ENCODE peak calls at places on chromosomes 6 and 20, in eight cellular contexts. One of them, this sample, is unnamed.

GRCh38 chr6:18263561-18264337 is 581 bp downstream of the DEK start:
- DNase-seq in MM.1S: peak; percentile 28
- DNase-seq in PC-3: peak; percentile 61
- DNase-seq in SK-N-SH: peak; percentile 92
- DNase-seq in fibroblast of lung: peak; percentile 61
- DNase-seq in GM23248: peak; percentile 83
- DNase-seq in neural progenitor cell: no peak
- DNase-seq in HCT116: no peak
- DNase-seq in this sample: no peak

GRCh38 chr6:4347877-4348276 is 212.5 kb upstream of the ECI2 start:
- DNase-seq in MM.1S: no peak
- DNase-seq in PC-3: no peak
- DNase-seq in SK-N-SH: no peak
- DNase-seq in fibroblast of lung: no peak
- DNase-seq in GM23248: no peak
- DNase-seq in neural progenitor cell: no peak
- DNase-seq in HCT116: no peak
- DNase-seq in this sample: no peak

GRCh38 chr6:142683688-142684087 is 261.3 kb downstream of the HIVEP2 start:
- DNase-seq in MM.1S: no peak
- DNase-seq in PC-3: no peak
- DNase-seq in SK-N-SH: no peak
- DNase-seq in fibroblast of lung: no peak
- DNase-seq in GM23248: no peak
- DNase-seq in neural progenitor cell: no peak
- DNase-seq in HCT116: no peak
- DNase-seq in this sample: no peak

GRCh38 chr6:12955996-12956395 is 239.4 kb downstream of the PHACTR1 start:
- DNase-seq in MM.1S: no peak
- DNase-seq in PC-3: no peak
- DNase-seq in SK-N-SH: no peak
- DNase-seq in fibroblast of lung: no peak
- DNase-seq in GM23248: no peak
- DNase-seq in neural progenitor cell: no peak
- DNase-seq in HCT116: no peak
- DNase-seq in this sample: no peak

GRCh38 chr6:132322398-132322797 is 78.9 kb downstream of the MOXD1 start:
- DNase-seq in MM.1S: no peak
- DNase-seq in PC-3: no peak
- DNase-seq in SK-N-SH: no peak
- DNase-seq in fibroblast of lung: no peak
- DNase-seq in GM23248: peak; percentile 79
- DNase-seq in neural progenitor cell: no peak
- DNase-seq in HCT116: no peak
- DNase-seq in this sample: no peak

GRCh38 chr6:411402-412145 is 20.0 kb downstream of the IRF4 start:
- DNase-seq in MM.1S: no peak
- DNase-seq in PC-3: peak; percentile 64
- DNase-seq in SK-N-SH: no peak
- DNase-seq in fibroblast of lung: no peak
- DNase-seq in GM23248: peak; percentile 19
- DNase-seq in neural progenitor cell: no peak
- DNase-seq in HCT116: no peak
- DNase-seq in this sample: no peak

GRCh38 chr6:116246089-116246488 is 7.8 kb downstream of the TSPYL4 start:
- DNase-seq in MM.1S: no peak
- DNase-seq in PC-3: no peak
- DNase-seq in SK-N-SH: no peak
- DNase-seq in fibroblast of lung: peak; percentile 57
- DNase-seq in GM23248: peak; percentile 67
- DNase-seq in neural progenitor cell: no peak
- DNase-seq in HCT116: no peak
- DNase-seq in this sample: no peak

GRCh38 chr6:134170844-134171243 is 118.4 kb upstream of the SLC2A12 start:
- DNase-seq in MM.1S: no peak
- DNase-seq in PC-3: no peak
- DNase-seq in SK-N-SH: no peak
- DNase-seq in fibroblast of lung: peak; percentile 20
- DNase-seq in GM23248: peak; percentile 40
- DNase-seq in neural progenitor cell: peak; percentile 10
- DNase-seq in HCT116: no peak
- DNase-seq in this sample: no peak

GRCh38 chr20:63740501-63741353 is 1.2 kb downstream of the SLC2A4RG start:
- DNase-seq in MM.1S: no peak
- DNase-seq in PC-3: peak; percentile 84
- DNase-seq in SK-N-SH: peak; percentile 95
- DNase-seq in fibroblast of lung: peak; percentile 95
- DNase-seq in GM23248: peak; percentile 88
- DNase-seq in neural progenitor cell: peak; percentile 83
- DNase-seq in HCT116: peak; percentile 48
- DNase-seq in this sample: peak; percentile 30

GRCh38 chr6:37784585-37784967 is 35.0 kb upstream of the ZFAND3 start:
- DNase-seq in MM.1S: no peak
- DNase-seq in PC-3: no peak
- DNase-seq in SK-N-SH: peak; percentile 85
- DNase-seq in fibroblast of lung: no peak
- DNase-seq in GM23248: peak; percentile 41
- DNase-seq in neural progenitor cell: peak; percentile 36
- DNase-seq in HCT116: no peak
- DNase-seq in this sample: no peak

GRCh38 chr20:34704177-34705007 is at the start of gene TP53INP2:
- DNase-seq in MM.1S: peak; percentile 91
- DNase-seq in PC-3: peak; percentile 63
- DNase-seq in SK-N-SH: peak; percentile 96
- DNase-seq in fibroblast of lung: peak; percentile 94
- DNase-seq in GM23248: peak; percentile 98
- DNase-seq in neural progenitor cell: peak; percentile 95
- DNase-seq in HCT116: peak; percentile 74
- DNase-seq in this sample: no peak

GRCh38 chr6:152173957-152174356 is 366.5 kb downstream of the ESR1 start:
- DNase-seq in MM.1S: no peak
- DNase-seq in PC-3: peak; percentile 87
- DNase-seq in SK-N-SH: no peak
- DNase-seq in fibroblast of lung: no peak
- DNase-seq in GM23248: no peak
- DNase-seq in neural progenitor cell: no peak
- DNase-seq in HCT116: no peak
- DNase-seq in this sample: no peak

GRCh38 chr6:37882724-37883413 is 63.3 kb downstream of the ZFAND3 start:
- DNase-seq in MM.1S: no peak
- DNase-seq in PC-3: peak; percentile 31
- DNase-seq in SK-N-SH: no peak
- DNase-seq in fibroblast of lung: peak; percentile 84
- DNase-seq in GM23248: peak; percentile 77
- DNase-seq in neural progenitor cell: peak; percentile 18
- DNase-seq in HCT116: no peak
- DNase-seq in this sample: no peak

GRCh38 chr6:167907837-167908681 is 81.3 kb downstream of the AFDN start:
- DNase-seq in MM.1S: no peak
- DNase-seq in PC-3: peak; percentile 65
- DNase-seq in SK-N-SH: peak; percentile 28
- DNase-seq in fibroblast of lung: peak; percentile 32
- DNase-seq in GM23248: peak; percentile 47
- DNase-seq in neural progenitor cell: no peak
- DNase-seq in HCT116: peak; percentile 18
- DNase-seq in this sample: no peak

DNA sequence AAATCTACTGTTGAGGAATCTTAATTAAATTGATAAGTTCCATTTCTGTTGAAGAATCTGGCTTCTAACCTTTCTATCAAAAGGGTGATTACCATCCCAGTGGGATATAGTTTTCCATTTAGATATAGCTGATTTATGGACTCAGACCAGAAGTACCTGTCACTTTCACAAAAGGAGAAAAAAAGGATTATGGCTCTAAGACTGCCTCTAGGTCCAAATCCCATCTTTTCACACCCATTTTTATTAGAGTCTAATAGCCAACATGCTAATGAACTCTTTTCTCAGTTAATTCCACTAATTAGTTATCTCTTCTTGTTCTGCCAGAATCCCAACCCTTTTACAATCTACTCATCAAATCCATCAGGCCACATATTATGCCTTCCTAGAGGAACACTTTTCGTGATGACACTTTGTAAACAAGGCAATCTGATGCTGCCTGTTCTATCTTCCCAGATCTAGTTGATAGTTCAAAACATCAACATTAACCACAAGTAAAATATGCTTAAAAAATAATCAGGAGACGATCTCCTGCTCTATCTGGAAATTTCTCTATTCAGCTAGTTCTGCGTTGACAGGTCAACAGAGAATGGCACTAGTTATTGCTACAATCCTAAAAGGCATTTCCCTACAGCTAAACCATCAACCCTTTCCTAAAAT is 2.2 kb downstream of the B4GALT5 start:
- DNase-seq in MM.1S: no peak
- DNase-seq in PC-3: no peak
- DNase-seq in SK-N-SH: no peak
- DNase-seq in fibroblast of lung: no peak
- DNase-seq in GM23248: no peak
- DNase-seq in neural progenitor cell: no peak
- DNase-seq in HCT116: no peak
- DNase-seq in this sample: no peak
- H3K27ac ChIP-seq in MM.1S: no peak overlapping the region
- H3K27ac ChIP-seq in PC-3: no peak overlapping the region
- H3K27ac ChIP-seq in SK-N-SH: no peak overlapping the region
- H3K27ac ChIP-seq in fibroblast of lung: no peak overlapping the region
- H3K27ac ChIP-seq in GM23248: no peak overlapping the region
- H3K27ac ChIP-seq in neural progenitor cell: no peak overlapping the region
- H3K27ac ChIP-seq in HCT116: no peak overlapping the region
- H3K27ac ChIP-seq in this sample: no peak overlapping the region

DNA sequence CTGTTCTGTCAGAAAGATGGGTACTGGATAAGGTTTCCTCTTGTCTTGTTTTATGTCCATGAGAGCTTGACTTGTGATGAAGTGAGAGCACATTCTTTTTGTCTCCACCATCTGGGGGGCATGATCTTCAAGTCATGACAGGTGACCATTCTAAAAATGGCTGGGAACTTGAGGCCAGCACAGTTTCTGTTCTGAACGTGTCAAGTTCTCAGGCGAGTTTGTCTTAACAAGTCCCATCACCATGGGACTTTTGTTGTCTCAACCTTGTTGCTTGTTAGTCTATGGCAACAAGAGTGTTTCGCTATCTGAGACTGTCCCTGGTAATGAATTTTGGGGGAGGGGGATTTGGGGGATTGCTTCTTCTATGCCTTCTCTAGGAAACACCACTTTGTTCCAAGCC is 25.6 kb upstream of the ENPP4 start:
- DNase-seq in MM.1S: peak; percentile 48
- DNase-seq in PC-3: no peak
- DNase-seq in SK-N-SH: no peak
- DNase-seq in fibroblast of lung: no peak
- DNase-seq in GM23248: no peak
- DNase-seq in neural progenitor cell: no peak
- DNase-seq in HCT116: no peak
- DNase-seq in this sample: no peak
- H3K4me2 ChIP-seq in MM.1S: peak overlapping the region; percentile 52
- H3K4me2 ChIP-seq in PC-3: no peak overlapping the region
- H3K4me2 ChIP-seq in SK-N-SH: no peak overlapping the region
- H3K4me2 ChIP-seq in fibroblast of lung: no peak overlapping the region
- H3K4me2 ChIP-seq in GM23248: no peak overlapping the region
- H3K4me2 ChIP-seq in neural progenitor cell: no peak overlapping the region
- H3K4me2 ChIP-seq in HCT116: no peak overlapping the region
- H3K4me2 ChIP-seq in this sample: no peak overlapping the region

DNA sequence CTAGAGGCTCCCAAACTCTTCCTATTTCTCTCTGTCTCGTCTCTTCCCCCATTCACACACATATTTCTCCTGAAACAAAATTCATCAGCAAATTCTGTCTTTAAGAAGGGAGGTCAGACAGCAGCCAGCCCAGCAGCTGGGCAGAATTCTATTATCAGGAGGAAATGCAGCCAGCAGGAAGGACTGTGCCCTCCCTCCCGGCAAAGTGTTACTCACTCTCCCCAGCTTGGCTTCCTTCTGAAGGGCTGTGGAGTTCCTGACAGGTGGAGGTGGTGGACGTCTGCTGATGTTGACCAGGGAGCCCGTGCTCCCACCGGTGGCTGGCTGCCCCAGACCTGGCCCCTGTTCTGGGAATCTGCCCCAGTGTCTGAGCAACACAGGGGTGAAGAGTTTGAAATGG is 37.3 kb downstream of the KCNB1 start:
- DNase-seq in MM.1S: no peak
- DNase-seq in PC-3: peak; percentile 49
- DNase-seq in SK-N-SH: peak; percentile 44
- DNase-seq in fibroblast of lung: no peak
- DNase-seq in GM23248: peak; percentile 35
- DNase-seq in neural progenitor cell: no peak
- DNase-seq in HCT116: no peak
- DNase-seq in this sample: no peak
- H3K9ac ChIP-seq in MM.1S: no peak overlapping the region
- H3K9ac ChIP-seq in PC-3: no peak overlapping the region
- H3K9ac ChIP-seq in SK-N-SH: no peak overlapping the region
- H3K9ac ChIP-seq in fibroblast of lung: no peak overlapping the region
- H3K9ac ChIP-seq in GM23248: no peak overlapping the region
- H3K9ac ChIP-seq in neural progenitor cell: no peak overlapping the region
- H3K9ac ChIP-seq in HCT116: no peak overlapping the region
- H3K9ac ChIP-seq in this sample: no peak overlapping the region

DNA sequence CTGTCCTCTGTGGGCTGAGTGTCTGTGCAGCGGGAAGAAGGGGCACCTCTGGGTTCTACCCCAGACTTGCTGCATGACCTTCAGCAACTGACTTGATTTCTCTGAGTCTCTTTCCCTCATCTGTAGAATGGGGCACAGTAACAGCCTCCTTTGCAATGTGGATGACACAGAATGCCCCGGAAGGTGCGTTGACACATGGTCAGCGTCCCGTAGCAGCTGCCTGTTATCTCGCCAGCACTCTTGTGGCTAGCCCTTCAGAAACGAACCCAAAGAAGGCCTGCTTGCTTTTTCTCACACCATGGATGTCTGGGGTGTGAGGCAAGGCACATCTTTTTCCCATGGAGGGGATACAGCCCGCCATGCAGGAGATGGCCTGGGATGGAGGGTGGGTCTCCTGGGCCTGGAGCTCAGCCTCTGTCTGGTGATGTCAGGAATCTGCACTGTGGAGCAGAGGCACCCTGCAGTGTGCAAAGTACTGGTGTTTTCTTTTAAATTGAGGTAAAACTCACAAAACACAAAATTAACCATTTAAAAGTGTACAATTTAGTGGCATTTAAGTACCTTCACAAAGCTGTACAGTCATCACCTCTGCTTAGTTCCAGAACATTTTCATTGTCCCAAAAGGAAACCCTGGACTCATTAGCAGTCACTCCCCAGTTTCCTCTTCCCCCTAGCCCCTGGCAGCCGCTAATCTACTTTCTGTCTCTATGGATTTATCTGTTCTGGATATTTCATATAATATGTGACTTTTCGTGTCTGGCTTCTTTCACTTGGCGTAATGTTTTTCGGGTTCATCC is 59.8 kb upstream of the FAM83D start:
- DNase-seq in MM.1S: no peak
- DNase-seq in PC-3: no peak
- DNase-seq in SK-N-SH: peak; percentile 57
- DNase-seq in fibroblast of lung: no peak
- DNase-seq in GM23248: no peak
- DNase-seq in neural progenitor cell: no peak
- DNase-seq in HCT116: no peak
- DNase-seq in this sample: no peak
- H3K27ac ChIP-seq in MM.1S: no peak overlapping the region
- H3K27ac ChIP-seq in PC-3: no peak overlapping the region
- H3K27ac ChIP-seq in SK-N-SH: no peak overlapping the region
- H3K27ac ChIP-seq in fibroblast of lung: no peak overlapping the region
- H3K27ac ChIP-seq in GM23248: no peak overlapping the region
- H3K27ac ChIP-seq in neural progenitor cell: no peak overlapping the region
- H3K27ac ChIP-seq in HCT116: no peak overlapping the region
- H3K27ac ChIP-seq in this sample: no peak overlapping the region